ENCODE peak calls at places on chromosomes 6 and 20, in seven cellular contexts. Z is AG04450; S is skeletal muscle cell; L is GM23248; M is stomach; F is heart left ventricle; T is CD4-positive, CD25-positive, alpha-beta regulatory T cell. Y is an unnamed sample.

GRCh38 chr6:20542927-20543602 is 8.8 kb downstream of the CDKAL1 start:
- DNase-seq in Z (peak), T (no peak), M (no peak), L (peak), F (no peak), S (peak), Y (no peak)

GRCh38 chr6:79173378-79173777 is 61.1 kb downstream of the HMGN3 start:
- DNase-seq in Z (no peak), S (no peak), T (no peak), M (no peak), F (no peak), L (no peak), Y (no peak)

GRCh38 chr20:50987493-50988210 is 29.0 kb downstream of the MOCS3 start:
- DNase-seq in L (peak), M (peak), T (peak), S (peak), F (no peak), Z (peak), Y (peak)

GRCh38 chr6:53984163-53984562 is 127.1 kb upstream of the MLIP start:
- DNase-seq in M (no peak), S (peak), T (no peak), L (peak), Z (peak), F (peak), Y (peak)

GRCh38 chr20:55354700-55355099 is 650.6 kb downstream of the CBLN4 start:
- DNase-seq in F (no peak), M (no peak), T (no peak), S (no peak), Z (no peak), L (no peak), Y (no peak)

GRCh38 chr6:26432622-26433021 is 7.7 kb upstream of the BTN3A3 start:
- DNase-seq in Z (no peak), L (peak), S (peak), F (peak), T (no peak), M (no peak), Y (no peak)

GRCh38 chr20:7770578-7770977 is 169.7 kb downstream of the HAO1 start:
- DNase-seq in M (no peak), T (no peak), S (peak), L (no peak), Z (no peak), F (no peak), Y (no peak)

GRCh38 chr6:157879873-157880254 is 56.8 kb downstream of the SNX9 start:
- DNase-seq in S (no peak), M (no peak), L (no peak), Z (no peak), F (no peak), T (no peak), Y (no peak)

GRCh38 chr6:49551126-49551865 is 828 bp downstream of the C6orf141 start:
- DNase-seq in S (no peak), M (no peak), L (peak), Z (no peak), T (no peak), F (no peak), Y (no peak)

GRCh38 chr20:56391037-56391436 is 978 bp downstream of the AURKA start:
- DNase-seq in T (no peak), Z (no peak), S (no peak), F (no peak), L (peak), M (no peak), Y (no peak)

GRCh38 chr6:138970856-138971425 is 17.1 kb downstream of the REPS1 start:
- DNase-seq in M (no peak), T (no peak), F (peak), Z (peak), L (peak), S (peak), Y (peak)

GRCh38 chr6:40678941-40679340 is 91.8 kb upstream of the LRFN2 start:
- DNase-seq in Z (no peak), M (no peak), T (no peak), F (no peak), S (no peak), L (peak), Y (no peak)

GRCh38 chr6:56555438-56555872 is 87.2 kb downstream of the DST start:
- DNase-seq in L (peak), T (no peak), S (peak), Z (no peak), F (peak), M (no peak), Y (no peak)

GRCh38 chr6:15365273-15365687 is 119.4 kb downstream of the JARID2 start:
- DNase-seq in F (peak), S (peak), T (peak), M (peak), L (peak), Z (no peak), Y (peak)

GRCh38 chr6:43799671-43800623 is 29.9 kb downstream of the VEGFA start:
- DNase-seq in Z (no peak), F (no peak), M (no peak), S (no peak), L (peak), T (no peak), Y (no peak)

GRCh38 chr6:150604467-150604866 is 4.8 kb downstream of the PLEKHG1 start:
- DNase-seq in M (no peak), L (no peak), S (no peak), F (no peak), Z (no peak), T (no peak), Y (no peak)

GRCh38 chr6:112227411-112227810 is 27.0 kb downstream of the LAMA4 start:
- DNase-seq in T (no peak), L (peak), Z (no peak), F (no peak), M (no peak), S (no peak), Y (no peak)

GRCh38 chr6:108946695-108947094 is 98.5 kb downstream of the ARMC2 start:
- DNase-seq in Z (no peak), T (no peak), M (no peak), F (peak), L (peak), S (no peak), Y (no peak)
- H3K4me3 ChIP-seq in Z (no peak), T (no peak), M (no peak), F (no peak), L (no peak), S (no peak), Y (no peak)

GRCh38 chr20:3896853-3897252 is 7.7 kb downstream of the PANK2 start:
- DNase-seq in M (no peak), T (no peak), S (no peak), F (no peak), Z (no peak), L (no peak), Y (no peak)
- H3K4me3 ChIP-seq in M (peak), T (peak), S (no peak), F (no peak), Z (no peak), L (peak), Y (no peak)

GRCh38 chr6:37557645-37558114 is 58.0 kb upstream of the CCDC167 start:
- DNase-seq in Z (no peak), S (no peak), F (no peak), L (peak), M (no peak), T (no peak), Y (no peak)
- H3K4me3 ChIP-seq in Z (no peak), S (no peak), F (no peak), L (no peak), M (no peak), T (no peak), Y (no peak)

DNA sequence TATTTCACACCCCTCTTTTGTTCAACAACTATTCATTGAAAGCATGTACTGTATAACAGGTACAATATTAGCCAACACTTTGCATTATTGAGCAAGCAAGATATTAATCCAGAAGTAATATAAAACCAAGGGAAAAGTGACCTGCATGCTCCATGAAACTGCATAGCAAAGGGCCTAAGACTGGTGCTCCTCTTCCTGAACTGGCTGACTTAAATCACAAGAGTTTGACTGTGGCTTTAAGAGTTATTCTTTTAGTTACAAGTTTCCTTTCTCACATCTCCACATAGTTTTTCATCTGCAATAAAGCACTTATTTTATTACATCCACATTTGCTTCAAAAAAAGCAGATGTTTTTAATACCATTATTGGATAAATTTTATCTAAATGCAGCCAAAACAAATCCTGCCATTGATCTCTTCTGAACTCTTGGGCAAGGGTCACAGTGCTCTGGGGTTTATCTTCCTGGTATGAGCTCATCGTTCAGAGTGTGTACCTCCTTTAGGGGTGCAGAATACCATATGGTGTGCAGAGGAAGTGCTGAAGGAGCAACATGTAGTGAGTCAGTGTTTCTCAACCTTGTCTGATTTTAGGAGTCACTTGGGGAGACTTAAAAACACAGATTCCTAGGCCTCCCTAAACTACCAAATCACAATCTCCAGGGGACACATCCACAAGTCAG is 1225.9 kb upstream of the MAP3K7 start:
- DNase-seq in S (peak), L (no peak), M (no peak), T (no peak), Z (no peak), F (no peak), Y (no peak)
- H3K4me3 ChIP-seq in S (no peak), L (no peak), M (no peak), T (no peak), Z (no peak), F (no peak), Y (no peak)

GRCh38 chr6:1346101-1346500 is 34.2 kb downstream of the FOXQ1 start:
- DNase-seq in Z (no peak), S (no peak), T (no peak), M (no peak), F (no peak), L (no peak), Y (no peak)

GRCh38 chr6:1347187-1347560 is 35.3 kb downstream of the FOXQ1 start:
- DNase-seq in S (no peak), Z (no peak), T (no peak), F (no peak), M (no peak), L (no peak), Y (no peak)

GRCh38 chr6:1346556-1347186 is 34.8 kb downstream of the FOXQ1 start:
- DNase-seq in S (no peak), T (no peak), Z (no peak), L (peak), M (no peak), F (no peak), Y (no peak)

GRCh38 chr6:1348675-1349074 is 36.8 kb downstream of the FOXQ1 start:
- DNase-seq in S (no peak), T (no peak), F (peak), L (peak), Z (no peak), M (no peak), Y (no peak)

GRCh38 chr6:1351381-1352008 is 37.9 kb upstream of the FOXF2 start:
- DNase-seq in L (no peak), Z (no peak), S (no peak), T (no peak), F (no peak), M (no peak), Y (no peak)
- H3K4me3 ChIP-seq in L (no peak), Z (no peak), S (no peak), T (no peak), F (no peak), M (no peak), Y (no peak)

DNA sequence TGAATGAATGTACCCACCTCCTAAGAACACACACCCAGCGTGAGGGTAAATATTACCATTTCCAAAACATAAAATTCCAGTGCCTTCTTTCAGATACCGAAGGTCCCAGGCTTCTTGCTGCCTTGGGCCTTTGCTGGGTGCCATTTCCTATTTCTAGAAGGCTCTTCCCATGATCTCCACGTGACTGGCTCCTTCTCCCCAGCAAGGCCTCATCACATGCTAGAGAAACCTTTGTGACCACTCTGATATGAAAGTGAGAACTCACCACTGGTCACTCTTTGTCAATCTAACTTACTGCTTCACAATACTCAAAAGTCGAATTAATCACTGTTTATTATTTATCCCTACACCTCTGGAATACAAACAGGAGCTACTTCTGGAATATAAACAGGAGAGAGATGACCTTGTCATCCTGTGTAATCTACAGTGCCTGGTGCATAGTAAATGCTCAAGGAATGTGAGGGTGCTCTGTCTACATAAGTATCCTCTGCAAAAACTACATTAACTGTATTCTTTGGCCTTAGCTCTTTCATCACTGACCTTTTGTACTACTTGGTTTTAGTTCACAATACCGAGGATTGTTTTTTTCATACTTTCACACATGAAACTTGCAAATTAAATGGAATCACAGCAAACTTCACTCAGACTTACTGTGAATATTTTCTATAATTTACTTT is 1.6 kb downstream of the STX7 start:
- DNase-seq in M (no peak), L (peak), Z (no peak), F (no peak), T (no peak), S (no peak), Y (no peak)
- H3K4me3 ChIP-seq in M (peak), L (peak), Z (peak), F (peak), T (peak), S (peak), Y (peak)

DNA sequence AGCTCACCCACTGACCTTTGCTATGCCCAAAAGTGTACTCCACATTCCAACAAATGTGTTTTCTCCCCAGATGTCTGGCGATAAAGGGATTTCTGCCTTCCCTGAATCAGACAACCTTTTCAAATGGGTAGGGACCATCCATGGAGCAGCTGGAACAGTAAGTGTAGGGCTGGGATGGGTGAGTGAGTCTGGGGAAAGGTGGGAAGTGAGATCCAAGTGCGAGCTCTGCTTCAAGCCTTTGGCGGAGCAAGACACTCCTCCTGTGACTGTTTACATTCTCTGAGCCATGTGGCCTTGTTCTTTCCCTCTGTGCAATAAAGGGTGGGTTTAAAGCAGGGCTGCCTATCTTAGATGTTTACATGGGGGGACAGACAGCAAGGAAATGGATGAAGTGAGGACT is 1.9 kb downstream of the UBE2C start:
- DNase-seq in M (no peak), T (no peak), Z (no peak), L (no peak), F (no peak), S (no peak), Y (no peak)
- H3K4me3 ChIP-seq in M (no peak), T (no peak), Z (peak), L (peak), F (no peak), S (no peak), Y (no peak)

GRCh38 chr6:24355422-24355821 is 2.4 kb downstream of the DCDC2 start:
- DNase-seq in F (no peak), L (no peak), T (no peak), M (no peak), Z (no peak), S (no peak), Y (no peak)
- H3K4me3 ChIP-seq in F (no peak), L (no peak), T (no peak), M (no peak), Z (no peak), S (no peak), Y (no peak)

GRCh38 chr6:126048635-126049034 is 62.3 kb downstream of the TRMT11 start:
- DNase-seq in F (no peak), M (no peak), T (no peak), L (no peak), S (no peak), Z (no peak), Y (no peak)
- H3K4me3 ChIP-seq in F (no peak), M (no peak), T (no peak), L (no peak), S (no peak), Z (no peak), Y (no peak)

Y was measured in BJ.